ENCODE peak calls at places on chromosomes 1 and 21, in six cellular contexts. V is AG08395; D is activated CD8-positive, alpha-beta memory T cell treated with anti-CD3 and anti-CD28 coated beads, Interleukin-2, amount 50 U/mL, for 48 hours; O is ELR; W is NCI-H1436; I is progenitor cell of endocrine pancreas. F is an unnamed sample.

GRCh38 chr1:93061895-93062792 is 16.9 kb upstream of the MTF2 start:
- DNase-seq in V (peak), D (no peak), O (peak), W (peak), I (no peak), F (peak)

GRCh38 chr21:27201197-27201596 is 234.3 kb upstream of the ADAMTS5 start:
- DNase-seq in V (no peak), D (no peak), O (peak), W (no peak), I (no peak), F (no peak)

GRCh38 chr1:118963456-118964430 is 24.4 kb downstream of the TBX15 start:
- DNase-seq in V (peak), D (no peak), O (peak), W (no peak), I (no peak), F (peak)

GRCh38 chr1:17141441-17142197 is 22.4 kb upstream of the PADI2 start:
- DNase-seq in V (no peak), D (no peak), O (no peak), W (no peak), I (no peak), F (no peak)

GRCh38 chr1:150150511-150151021 is 850 bp downstream of the PLEKHO1 start:
- DNase-seq in V (no peak), D (no peak), O (peak), W (no peak), I (peak), F (no peak)

GRCh38 chr1:50701706-50702317 is 258.3 kb downstream of the FAF1 start:
- DNase-seq in V (no peak), D (no peak), O (no peak), W (no peak), I (no peak), F (no peak)

GRCh38 chr1:201693019-201693372 is 136.0 kb upstream of the IPO9 start:
- DNase-seq in V (no peak), D (no peak), O (no peak), W (peak), I (no peak), F (no peak)

GRCh38 chr1:54543729-54544496 is 4.1 kb upstream of the ACOT11 start:
- DNase-seq in V (peak), D (no peak), O (peak), W (no peak), I (no peak), F (no peak)

GRCh38 chr1:226679853-226680516 is 59.1 kb downstream of the ITPKB start:
- DNase-seq in V (peak), D (peak), O (peak), W (peak), I (peak), F (peak)

GRCh38 chr1:209390764-209391163 is 192.8 kb upstream of the CAMK1G start:
- DNase-seq in V (no peak), D (no peak), O (no peak), W (no peak), I (no peak), F (no peak)

GRCh38 chr1:113975211-113975895 is 3.9 kb upstream of the OLFML3 start:
- DNase-seq in V (peak), D (no peak), O (peak), W (no peak), I (no peak), F (no peak)

GRCh38 chr21:43664358-43664757 is 5.0 kb downstream of the RRP1B start:
- DNase-seq in V (no peak), D (no peak), O (no peak), W (no peak), I (no peak), F (no peak)

GRCh38 chr1:39105841-39106765 is 80.0 kb downstream of the NDUFS5 start:
- DNase-seq in V (no peak), D (peak), O (peak), W (no peak), I (no peak), F (peak)

GRCh38 chr1:93585059-93585966 is 96.3 kb downstream of the BCAR3 start:
- DNase-seq in V (peak), D (no peak), O (no peak), W (no peak), I (peak), F (peak)

GRCh38 chr1:228000416-228000815 is 6.4 kb upstream of the WNT3A start:
- DNase-seq in V (peak), D (no peak), O (no peak), W (no peak), I (peak), F (peak)

GRCh38 chr1:65068202-65069011 is 79.6 kb upstream of the AK4 start:
- DNase-seq in V (peak), D (no peak), O (peak), W (no peak), I (no peak), F (no peak)

GRCh38 chr1:114956570-114956969 is 73.1 kb upstream of the TSHB start:
- DNase-seq in V (no peak), D (no peak), O (peak), W (no peak), I (no peak), F (no peak)

GRCh38 chr1:239833709-239834108 is 258.0 kb upstream of the FMN2 start:
- DNase-seq in V (no peak), D (no peak), O (no peak), W (peak), I (no peak), F (no peak)

GRCh38 chr1:223175633-223176032 is 32.6 kb upstream of the TLR5 start:
- DNase-seq in V (no peak), D (no peak), O (no peak), W (no peak), I (no peak), F (peak)

GRCh38 chr1:20086800-20087199 is 16.8 kb downstream of the PLA2G5 start:
- DNase-seq in V (no peak), D (no peak), O (no peak), W (no peak), I (no peak), F (no peak)

GRCh38 chr1:33146038-33146437 is 35.8 kb downstream of the TRIM62 start:
- DNase-seq in V (no peak), D (no peak), O (no peak), W (no peak), I (no peak), F (no peak)

GRCh38 chr1:15747378-15747777 is 5.1 kb downstream of the TMEM82 start:
- DNase-seq in V (no peak), D (no peak), O (no peak), W (no peak), I (no peak), F (no peak)

GRCh38 chr1:30748699-30749401 is 8.7 kb downstream of the LAPTM5 start:
- DNase-seq in V (no peak), D (no peak), O (no peak), W (peak), I (no peak), F (no peak)

GRCh38 chr1:227654858-227655752 is 80.0 kb downstream of the JMJD4 start:
- DNase-seq in V (no peak), D (no peak), O (peak), W (no peak), I (no peak), F (no peak)

GRCh38 chr1:156750191-156750931 is 1.1 kb downstream of the HDGF start:
- DNase-seq in V (no peak), D (peak), O (peak), W (no peak), I (no peak), F (peak)

GRCh38 chr1:156812293-156812990 is 4.2 kb downstream of the SH2D2A start:
- DNase-seq in V (no peak), D (no peak), O (no peak), W (no peak), I (no peak), F (no peak)

GRCh38 chr1:204292733-204293132 is 67.0 kb downstream of the PLEKHA6 start:
- DNase-seq in V (no peak), D (no peak), O (no peak), W (no peak), I (no peak), F (no peak)

F was measured in left lobe of liver.